ENCODE peak calls at places on chromosomes 3 and 15, in seven cellular contexts. E is SK-N-SH, O is HCT116, J is K562, H is H1, Y is GM12878, Z is HepG2. C is an unnamed sample.

GRCh38 chr3:25962255-25962654 is 172.4 kb downstream of the OXSM start:
- DNase-seq in J (peak; percentile 9), Z (peak; percentile 6), O (peak; percentile 13), Y (no peak), E (no peak), H (peak; percentile 5), C (peak; percentile 78)

GRCh38 chr3:193928354-193929209 is 207.4 kb upstream of the HES1 start:
- DNase-seq in J (peak; percentile 77), Z (no peak), H (no peak), E (no peak), O (no peak), Y (no peak), C (no peak)

GRCh38 chr3:60610441-60611112 is 640.7 kb downstream of the FHIT start:
- DNase-seq in Y (no peak), J (no peak), O (no peak), H (no peak), Z (no peak), E (no peak), C (no peak)

GRCh38 chr3:48514431-48515227 is 10.7 kb upstream of the SHISA5 start:
- DNase-seq in J (no peak), Y (no peak), Z (no peak), O (no peak), H (no peak), E (no peak), C (no peak)

GRCh38 chr15:62928996-62929350 is 113.6 kb upstream of the TPM1 start:
- DNase-seq in J (no peak), E (no peak), H (no peak), Z (peak; percentile 13), O (peak; percentile 10), Y (no peak), C (no peak)

GRCh38 chr3:193055352-193055751 is 137.7 kb upstream of the MB21D2 start:
- DNase-seq in H (no peak), O (no peak), E (no peak), Y (no peak), Z (no peak), J (no peak), C (no peak)

GRCh38 chr3:157360044-157360443 is 76.6 kb upstream of the PTX3 start:
- DNase-seq in J (no peak), H (no peak), Y (no peak), Z (no peak), O (peak; percentile 26), E (no peak), C (no peak)

GRCh38 chr3:136336329-136337100 is 86.4 kb downstream of the PCCB start:
- DNase-seq in Z (no peak), Y (no peak), H (no peak), O (no peak), J (no peak), E (no peak), C (no peak)

GRCh38 chr15:57031605-57032004 is 113.2 kb downstream of the TCF12 start:
- DNase-seq in H (no peak), J (peak; percentile 32), E (peak; percentile 20), Y (no peak), O (no peak), Z (no peak), C (no peak)

GRCh38 chr3:11134794-11135193 is 19.5 kb upstream of the HRH1 start:
- DNase-seq in Z (no peak), H (no peak), Y (no peak), E (no peak), J (no peak), O (no peak), C (no peak)

GRCh38 chr15:52163321-52164190 is 27.6 kb downstream of the GNB5 start:
- DNase-seq in E (peak; percentile 34), Z (no peak), J (peak; percentile 52), O (no peak), Y (no peak), H (no peak), C (no peak)

GRCh38 chr15:59609730-59610712 is 1.6 kb upstream of the GCNT3 start:
- DNase-seq in Z (no peak), O (no peak), J (no peak), Y (no peak), E (no peak), H (no peak), C (no peak)

GRCh38 chr3:184133840-184134745 is 1.1 kb upstream of the EIF2B5 start:
- DNase-seq in E (peak; percentile 79), J (peak; percentile 93), Z (peak; percentile 74), O (peak; percentile 85), Y (no peak), H (no peak), C (peak; percentile 100)

GRCh38 chr3:178472941-178473340 is 63.3 kb upstream of the KCNMB2 start:
- DNase-seq in O (no peak), Y (no peak), E (no peak), Z (no peak), J (no peak), H (no peak), C (no peak)

GRCh38 chr15:69224383-69224782 is 63.9 kb downstream of the GLCE start:
- DNase-seq in Z (peak; percentile 94), Y (no peak), O (no peak), J (no peak), E (no peak), H (no peak), C (no peak)

GRCh38 chr15:97745481-97746071 is 214.9 kb upstream of the ARRDC4 start:
- DNase-seq in J (peak; percentile 59), Z (peak; percentile 23), Y (no peak), E (peak; percentile 37), O (no peak), H (no peak), C (peak; percentile 5)

GRCh38 chr3:46712191-46713047 is 5.2 kb downstream of the PRSS50 start:
- DNase-seq in Y (no peak), O (no peak), J (no peak), E (no peak), H (no peak), Z (no peak), C (no peak)

GRCh38 chr3:113231391-113231790 is 20.0 kb downstream of the BOC start:
- DNase-seq in Y (no peak), Z (no peak), O (no peak), E (no peak), H (no peak), J (no peak), C (no peak)

GRCh38 chr15:88513195-88513594 is 33.3 kb downstream of the DET1 start:
- DNase-seq in H (no peak), J (no peak), Y (no peak), E (no peak), Z (no peak), O (no peak), C (no peak)

DNA sequence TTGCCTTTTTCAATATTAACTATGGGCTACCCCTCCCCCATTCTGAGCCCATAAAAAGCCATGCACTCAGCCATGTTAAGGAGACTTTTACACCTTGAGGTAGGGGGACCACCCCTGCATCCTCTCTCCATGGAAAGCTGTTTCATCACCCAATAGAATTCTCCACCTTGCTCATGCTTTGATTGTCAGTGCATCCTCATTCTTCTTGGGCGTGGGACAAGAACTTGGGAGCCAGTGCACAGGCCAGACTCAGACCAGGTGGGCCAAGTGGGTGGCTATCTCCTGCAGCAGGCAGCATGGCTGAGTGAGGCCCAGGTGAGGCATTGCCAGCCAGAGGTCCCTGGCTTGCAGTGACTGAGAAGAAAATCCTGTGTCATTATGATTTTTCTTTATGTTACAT is 357.4 kb upstream of the CDIN1 start:
- DNase-seq in Z (no peak), O (peak; percentile 7), E (no peak), J (peak; percentile 3), H (no peak), Y (no peak), C (peak; percentile 12)
- TF ChIP-seq JUND in Z (no peak), O (no peak), E (no peak), J (no peak), H (no peak), Y (no peak), C (no peak)

DNA sequence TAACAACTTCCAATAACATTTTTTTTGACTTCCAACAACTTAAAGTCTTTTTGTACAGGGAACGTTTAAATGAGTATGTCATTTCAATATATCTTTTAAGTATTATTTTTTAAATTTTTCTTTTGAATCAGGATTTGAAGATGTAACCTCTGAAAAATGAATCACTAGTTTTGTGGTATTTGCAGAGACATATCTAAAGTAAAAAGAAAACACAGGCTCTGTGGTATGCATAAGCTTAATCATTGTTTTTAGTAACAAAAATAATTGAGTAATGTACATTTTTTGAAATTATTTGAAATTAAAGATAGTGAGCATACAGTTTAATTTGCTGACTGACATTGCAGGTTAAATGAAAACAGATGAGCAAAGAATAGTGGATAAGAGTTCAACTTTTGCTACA is 531.3 kb downstream of the ROBO1 start:
- DNase-seq in O (no peak), Z (no peak), E (no peak), J (no peak), Y (no peak), H (no peak), C (no peak)
- TF ChIP-seq JUND in O (no peak), Z (no peak), E (no peak), J (no peak), Y (no peak), H (no peak), C (no peak)

GRCh38 chr15:83605595-83605994 is 48.3 kb upstream of the ADAMTSL3 start:
- DNase-seq in Y (no peak), E (no peak), J (no peak), Z (no peak), H (no peak), O (no peak), C (no peak)

GRCh38 chr15:83604549-83604948 is 49.4 kb upstream of the ADAMTSL3 start:
- DNase-seq in J (no peak), Z (no peak), Y (no peak), H (no peak), O (no peak), E (no peak), C (no peak)

GRCh38 chr15:83605049-83605448 is 48.9 kb upstream of the ADAMTSL3 start:
- DNase-seq in Z (no peak), Y (no peak), H (no peak), O (no peak), J (no peak), E (no peak), C (no peak)

GRCh38 chr15:83598031-83598430 is 55.9 kb upstream of the ADAMTSL3 start:
- DNase-seq in H (no peak), Y (no peak), J (no peak), O (no peak), Z (no peak), E (no peak), C (no peak)

GRCh38 chr15:83602021-83602420 is 51.9 kb upstream of the ADAMTSL3 start:
- DNase-seq in H (no peak), O (peak; percentile 12), J (no peak), E (no peak), Z (no peak), Y (no peak), C (no peak)
- TF ChIP-seq JUND in H (no peak), O (no peak), J (no peak), E (no peak), Z (no peak), Y (no peak), C (no peak)

DNA sequence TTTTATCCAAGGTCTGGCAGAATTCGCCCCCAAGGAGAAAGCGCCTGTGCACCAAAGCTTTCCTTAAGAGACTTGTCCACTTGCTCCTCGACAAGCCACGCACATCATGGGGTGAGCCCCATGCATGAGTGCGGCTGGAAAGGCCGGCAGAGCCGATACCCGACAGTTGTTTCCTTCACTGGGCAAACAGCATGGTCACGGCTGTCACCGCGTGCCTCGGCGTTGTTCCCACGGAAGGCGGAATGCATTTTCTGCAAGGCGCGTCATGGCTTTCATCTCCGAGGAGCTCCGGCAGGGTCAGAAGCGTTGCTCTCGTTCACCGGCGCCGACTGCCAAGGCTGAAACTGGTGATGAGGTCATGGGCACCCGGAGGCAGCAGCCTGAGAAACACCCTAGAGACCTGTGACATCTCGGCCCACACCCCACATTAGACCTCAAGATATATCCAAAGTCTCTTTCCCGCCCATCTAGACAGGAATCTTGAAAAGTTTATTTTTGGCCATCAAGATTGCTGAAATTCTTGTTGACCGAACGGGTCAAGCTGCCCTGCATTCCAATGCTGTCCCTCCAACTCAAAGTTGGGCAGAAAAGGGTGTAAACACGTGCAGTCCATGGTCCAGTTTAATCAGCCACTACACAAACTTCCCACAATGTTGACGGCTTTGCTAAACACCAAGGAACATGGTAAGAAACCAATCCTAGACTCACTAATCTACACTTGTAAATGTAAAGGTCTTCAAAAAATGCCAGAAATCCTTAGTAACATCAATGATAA is 604 bp upstream of the TJP1 start:
- DNase-seq in E (no peak), Z (peak; percentile 66), O (peak; percentile 52), Y (no peak), H (no peak), J (no peak), C (no peak)
- TF ChIP-seq JUND in E (no peak), Z (no peak), O (no peak), Y (no peak), H (peak; percentile 40), J (no peak), C (no peak)

C was measured in T47D.